ENCODE peak calls at places on chromosomes 16 and 17, in nine cellular contexts. L is non-pigmented ciliary epithelial cell; K is pancreas; C is thoracic aorta; W is mucosa of descending colon; P is choroid plexus epithelial cell; V is activated naive CD4-positive, alpha-beta T cell treated with anti-CD3 and anti-CD28 coated beads, Interleukin-2, amount 10 ng/mL, durations not matched to agents 7 days and 5 days; T is NCI-H226; N is AG08396. X is an unnamed sample.

GRCh38 chr17:5237541-5238016 is 2.9 kb upstream of the SCIMP start:
- DNase-seq in P (peak), C (no peak), N (peak), W (peak), T (peak), V (peak), L (peak), K (no peak), X (peak)

GRCh38 chr17:35761601-35762000 is 914 bp downstream of the C17orf50 start:
- DNase-seq in T (no peak), C (no peak), K (no peak), P (no peak), L (no peak), N (no peak), V (no peak), W (no peak), X (no peak)

GRCh38 chr16:5678371-5678770 is 580.8 kb upstream of the EEF2KMT start:
- DNase-seq in K (no peak), N (no peak), C (no peak), P (no peak), V (no peak), L (no peak), W (peak), T (peak), X (peak)

GRCh38 chr16:4454618-4455017 is 19.8 kb downstream of the NMRAL1 start:
- DNase-seq in C (no peak), V (peak), W (no peak), L (no peak), P (no peak), K (peak), T (no peak), N (no peak), X (peak)

GRCh38 chr17:77291591-77292386 is 151.0 kb downstream of the SEC14L1 start:
- DNase-seq in N (no peak), P (no peak), V (no peak), C (no peak), W (no peak), L (no peak), T (peak), K (no peak), X (no peak)

GRCh38 chr16:12126091-12126806 is 149.7 kb downstream of the SNX29 start:
- DNase-seq in N (no peak), V (no peak), C (no peak), P (no peak), L (no peak), W (no peak), K (no peak), T (no peak), X (no peak)

GRCh38 chr17:6670571-6670970 is 19.0 kb downstream of the C17orf100 start:
- DNase-seq in W (no peak), P (no peak), L (no peak), V (no peak), C (no peak), T (no peak), N (no peak), K (no peak), X (no peak)

GRCh38 chr17:70420876-70421445 is 251.6 kb downstream of the KCNJ2 start:
- DNase-seq in P (no peak), W (no peak), V (no peak), T (no peak), K (no peak), L (no peak), N (no peak), C (no peak), X (no peak)

GRCh38 chr17:50475362-50475761 is 3.3 kb upstream of the RSAD1 start:
- DNase-seq in N (no peak), K (no peak), C (no peak), T (no peak), L (no peak), P (no peak), W (peak), V (no peak), X (no peak)

GRCh38 chr17:76569607-76570279 is 15.9 kb downstream of the ST6GALNAC2 start:
- DNase-seq in N (no peak), V (no peak), W (no peak), T (no peak), P (no peak), L (no peak), C (no peak), K (peak), X (peak)

GRCh38 chr17:49527927-49528651 is 33.0 kb downstream of the NGFR start:
- DNase-seq in P (no peak), N (no peak), V (no peak), K (no peak), T (no peak), L (no peak), C (no peak), W (no peak), X (no peak)

GRCh38 chr16:20271893-20272292 is 55.4 kb downstream of the GP2 start:
- DNase-seq in K (no peak), V (no peak), T (no peak), L (no peak), W (no peak), N (no peak), P (no peak), C (no peak), X (no peak)

GRCh38 chr17:29577778-29578211 is 9.3 kb downstream of the TP53I13 start:
- DNase-seq in K (peak), C (no peak), L (no peak), W (no peak), T (peak), P (no peak), V (no peak), N (peak), X (peak)

GRCh38 chr17:51764387-51764971 is 394.0 kb downstream of the CA10 start:
- DNase-seq in V (peak), C (no peak), W (peak), T (peak), L (peak), N (peak), K (no peak), P (peak), X (peak)

GRCh38 chr17:20028436-20028835 is 19.3 kb downstream of the SPECC1 start:
- DNase-seq in V (no peak), C (no peak), T (no peak), N (no peak), P (peak), K (no peak), W (no peak), L (no peak), X (no peak)

GRCh38 chr17:49365667-49366066 is 3.6 kb upstream of the ZNF652 start:
- DNase-seq in T (no peak), C (no peak), V (peak), W (no peak), P (peak), L (no peak), K (no peak), N (peak), X (peak)

GRCh38 chr17:65463242-65463641 is 98.2 kb downstream of the AXIN2 start:
- DNase-seq in P (peak), L (peak), W (no peak), C (peak), T (no peak), N (peak), V (no peak), K (no peak), X (peak)

GRCh38 chr17:913207-913606 is 66.4 kb downstream of the NXN start:
- DNase-seq in P (no peak), L (no peak), C (no peak), T (no peak), W (no peak), N (no peak), K (no peak), V (no peak), X (no peak)

GRCh38 chr17:60392845-60393702 is 1.1 kb upstream of the USP32 start:
- DNase-seq in N (peak), L (no peak), T (peak), K (no peak), W (peak), V (peak), P (peak), C (no peak), X (peak)

GRCh38 chr16:5615868-5616642 is 518.5 kb upstream of the EEF2KMT start:
- DNase-seq in V (peak), L (no peak), K (peak), P (no peak), N (peak), W (peak), C (no peak), T (peak), X (peak)

GRCh38 chr16:58499615-58500328 is at the start of gene NDRG4:
- DNase-seq in K (peak), C (no peak), N (peak), T (peak), L (peak), W (peak), V (peak), P (peak), X (peak)

GRCh38 chr17:75082683-75083082 is 5.1 kb upstream of the SLC16A5 start:
- DNase-seq in C (no peak), K (no peak), L (no peak), T (no peak), W (no peak), P (no peak), N (no peak), V (no peak), X (no peak)

GRCh38 chr17:47840742-47841487 is at the start of gene SCRN2:
- DNase-seq in W (peak), N (peak), C (peak), V (peak), K (peak), T (peak), P (peak), L (no peak), X (peak)

GRCh38 chr16:11328172-11329079 is 16.8 kb upstream of the RMI2 start:
- DNase-seq in C (no peak), N (peak), V (peak), W (peak), L (peak), K (no peak), P (peak), T (peak), X (peak)

GRCh38 chr16:21167360-21167759 is 8.9 kb downstream of the LDAF1 start:
- DNase-seq in K (no peak), N (peak), W (no peak), T (peak), V (no peak), P (peak), L (peak), C (no peak), X (peak)

GRCh38 chr17:81537856-81538555 is 9.8 kb downstream of the FSCN2 start:
- DNase-seq in T (no peak), P (no peak), C (no peak), V (no peak), N (no peak), W (no peak), L (no peak), K (peak), X (no peak)

GRCh38 chr16:14109782-14110727 is 38.9 kb downstream of the MRTFB start:
- DNase-seq in C (no peak), T (no peak), N (no peak), L (no peak), V (no peak), P (no peak), K (no peak), W (no peak), X (peak)

GRCh38 chr16:31157136-31157535 is 7.3 kb upstream of the PRSS36 start:
- DNase-seq in V (no peak), P (no peak), W (no peak), T (no peak), N (no peak), L (no peak), C (no peak), K (no peak), X (no peak)

GRCh38 chr17:64056269-64057005 is 36.0 kb upstream of the ICAM2 start:
- DNase-seq in C (no peak), P (no peak), T (no peak), N (no peak), V (no peak), W (no peak), K (no peak), L (no peak), X (no peak)

GRCh38 chr16:13041646-13042045 is 140.2 kb downstream of the SHISA9 start:
- DNase-seq in C (no peak), K (no peak), L (no peak), P (no peak), W (no peak), N (no peak), V (no peak), T (no peak), X (no peak)

GRCh38 chr17:77828749-77829539 is 129.6 kb upstream of the TNRC6C start:
- DNase-seq in T (no peak), V (no peak), N (no peak), W (no peak), L (no peak), C (no peak), K (no peak), P (no peak), X (no peak)

GRCh38 chr16:11056090-11056988 is 112.0 kb downstream of the CLEC16A start:
- DNase-seq in T (no peak), L (no peak), C (no peak), P (peak), V (no peak), N (no peak), W (no peak), K (no peak), X (no peak)

GRCh38 chr16:86335266-86336172 is 174.8 kb upstream of the FOXF1 start:
- DNase-seq in L (no peak), N (no peak), T (no peak), W (no peak), C (no peak), K (no peak), P (no peak), V (no peak), X (no peak)

GRCh38 chr17:80513201-80513600 is 31.4 kb upstream of the RPTOR start:
- DNase-seq in P (no peak), W (no peak), K (no peak), L (no peak), T (no peak), C (no peak), N (no peak), V (no peak), X (no peak)

GRCh38 chr17:60141111-60142018 is 8.4 kb upstream of the CA4 start:
- DNase-seq in N (no peak), W (no peak), V (peak), K (peak), P (no peak), T (no peak), C (no peak), L (no peak), X (no peak)

GRCh38 chr17:49035470-49036269 is 38.5 kb downstream of the IGF2BP1 start:
- DNase-seq in V (peak), P (peak), K (peak), N (peak), L (no peak), T (peak), W (peak), C (no peak), X (peak)

GRCh38 chr16:63312343-63312742 is 1276.1 kb upstream of the CDH8 start:
- DNase-seq in V (no peak), T (no peak), N (no peak), L (no peak), K (no peak), C (no peak), W (no peak), P (no peak), X (no peak)

GRCh38 chr16:11175850-11176341 is 80.1 kb downstream of the SOCS1 start:
- DNase-seq in N (no peak), W (no peak), K (no peak), L (no peak), T (no peak), V (peak), C (no peak), P (no peak), X (no peak)

X was measured in astrocyte of the hippocampus.